ENCODE peak calls at places on chromosomes 12 and 14, in four cellular contexts. V, Y, K and H are unnamed samples. For H3K9me3, the result is how much of the 10 kb centered on the place peaks cover.

GRCh38 chr12:49875115-49875720 is 28.5 kb downstream of the FAIM2 start:
- DNase-seq in Y (peak), K (no peak), V (no peak), H (no peak)

GRCh38 chr12:32535260-32535999 is 136.1 kb downstream of the FGD4 start:
- DNase-seq in V (no peak), K (no peak), Y (peak), H (no peak)

GRCh38 chr12:94650143-94651056 is at the start of gene TMCC3:
- DNase-seq in Y (peak), K (peak), V (no peak), H (no peak)

GRCh38 chr14:79587194-79587593 is 624.1 kb downstream of the DIO2 start:
- DNase-seq in K (no peak), V (no peak), Y (no peak), H (no peak)

GRCh38 chr12:109872-110271 is 43.3 kb downstream of the IQSEC3 start:
- DNase-seq in K (no peak), Y (no peak), V (no peak), H (no peak)

GRCh38 chr14:80364274-80364673 is 153.0 kb upstream of the DIO2 start:
- DNase-seq in V (no peak), K (no peak), Y (no peak), H (no peak)

GRCh38 chr12:12941450-12942350 is 10.3 kb downstream of the GPRC5D start:
- DNase-seq in K (no peak), V (no peak), Y (no peak), H (no peak)

GRCh38 chr14:22837750-22838538 is 1.6 kb downstream of the MMP14 start:
- DNase-seq in K (no peak), Y (peak), V (no peak), H (no peak)

GRCh38 chr14:23058654-23059504 is 1.6 kb upstream of the CDH24 start:
- DNase-seq in V (no peak), Y (peak), K (no peak), H (no peak)

GRCh38 chr14:61582815-61583214 is 112.5 kb upstream of the HIF1A start:
- DNase-seq in V (no peak), Y (no peak), K (no peak), H (no peak)

GRCh38 chr12:71626098-71626497 is 37.5 kb downstream of the ZFC3H1 start:
- DNase-seq in Y (no peak), K (peak), V (no peak), H (no peak)

GRCh38 chr12:124469193-124469888 is 98.1 kb downstream of the NCOR2 start:
- DNase-seq in K (peak), Y (peak), V (no peak), H (no peak)

GRCh38 chr12:24109381-24110039 is 160.0 kb upstream of the SOX5 start:
- DNase-seq in K (no peak), Y (no peak), V (no peak), H (no peak)

GRCh38 chr12:92696240-92696639 is 6.5 kb upstream of the PLEKHG7 start:
- DNase-seq in V (no peak), K (no peak), Y (no peak), H (no peak)

GRCh38 chr14:52265248-52265647 is 2.2 kb upstream of the PTGDR start:
- DNase-seq in K (peak), Y (no peak), V (no peak), H (no peak)

GRCh38 chr14:75842624-75843023 is 139.2 kb downstream of the TGFB3 start:
- DNase-seq in Y (no peak), V (no peak), K (no peak), H (no peak)

GRCh38 chr14:58979325-58979724 is 209.1 kb upstream of the DAAM1 start:
- DNase-seq in Y (no peak), K (no peak), V (no peak), H (no peak)

GRCh38 chr12:57759360-57759980 is 4.6 kb downstream of the MARCHF9 start:
- DNase-seq in K (peak), V (no peak), Y (no peak), H (no peak)

GRCh38 chr14:102775855-102776760 is 1.1 kb upstream of the TRAF3 start:
- DNase-seq in V (no peak), K (peak), Y (no peak), H (no peak)

GRCh38 chr12:38137716-38138115 is 178.9 kb upstream of the ALG10B start:
- DNase-seq in Y (no peak), V (no peak), K (no peak), H (no peak)

GRCh38 chr14:56687123-56687522 is 107.5 kb downstream of the TMEM260 start:
- DNase-seq in Y (no peak), K (no peak), V (no peak), H (no peak)

GRCh38 chr12:28369483-28369882 is 179.2 kb downstream of the CCDC91 start:
- DNase-seq in V (no peak), K (no peak), Y (no peak), H (no peak)

GRCh38 chr12:110135806-110136205 is 11.6 kb downstream of the IFT81 start:
- DNase-seq in K (no peak), Y (no peak), V (no peak), H (no peak)

GRCh38 chr12:116333402-116333801 is 55.9 kb upstream of the MED13L start:
- DNase-seq in K (no peak), V (no peak), Y (no peak), H (no peak)

GRCh38 chr14:67814826-67815225 is 1.6 kb downstream of the ZFYVE26 start:
- DNase-seq in V (no peak), K (no peak), Y (no peak), H (no peak)

GRCh38 chr12:56581418-56582145 is 48.5 kb downstream of the BAZ2A start:
- DNase-seq in V (no peak), K (peak), Y (peak), H (no peak)

GRCh38 chr12:21825924-21826548 is 51.5 kb upstream of the KCNJ8 start:
- DNase-seq in Y (no peak), V (no peak), K (no peak), H (no peak)

GRCh38 chr12:105107176-105107496 is 395 bp upstream of the WASHC4 start:
- DNase-seq in V (peak), Y (no peak), K (no peak), H (no peak)

GRCh38 chr12:63846249-63846967 is 1.9 kb downstream of the SRGAP1 start:
- DNase-seq in V (no peak), Y (no peak), K (no peak), H (no peak)

GRCh38 chr14:74251546-74252030 is 12.3 kb downstream of the VSX2 start:
- DNase-seq in K (peak), V (peak), Y (peak), H (peak)

GRCh38 chr12:106149096-106149784 is 10.5 kb upstream of the NUAK1 start:
- DNase-seq in Y (no peak), V (peak), K (no peak), H (no peak)

GRCh38 chr14:93952829-93953228 is 23.5 kb downstream of the ASB2 start:
- DNase-seq in V (no peak), Y (no peak), K (no peak), H (no peak)

GRCh38 chr12:27289414-27289813 is 43.2 kb upstream of the BMAL2 start:
- DNase-seq in K (no peak), V (no peak), Y (no peak), H (no peak)

GRCh38 chr12:68203460-68203875 is 22.1 kb downstream of the IL26 start:
- DNase-seq in V (no peak), Y (no peak), K (peak), H (no peak)

GRCh38 chr14:100525615-100526014 is 61.6 kb downstream of the BEGAIN start:
- DNase-seq in Y (no peak), K (no peak), V (no peak), H (no peak)

GRCh38 chr12:49698619-49699545 is 8.3 kb downstream of the FMNL3 start:
- DNase-seq in V (no peak), K (peak), Y (no peak), H (no peak)

GRCh38 chr14:86405250-86405649 is 875.3 kb downstream of the FLRT2 start:
- DNase-seq in K (no peak), V (no peak), Y (no peak), H (no peak)

GRCh38 chr14:95784137-95784536 is 70.2 kb upstream of the TCL1A start:
- DNase-seq in K (peak), Y (no peak), V (no peak), H (no peak)

GRCh38 chr12:22709292-22709691 is 84.3 kb downstream of the ETNK1 start:
- DNase-seq in V (peak), K (peak), Y (no peak), H (no peak)

GRCh38 chr14:53144244-53144643 is 8.9 kb downstream of the DDHD1 start:
- DNase-seq in V (no peak), K (peak), Y (no peak), H (no peak)

DNA sequence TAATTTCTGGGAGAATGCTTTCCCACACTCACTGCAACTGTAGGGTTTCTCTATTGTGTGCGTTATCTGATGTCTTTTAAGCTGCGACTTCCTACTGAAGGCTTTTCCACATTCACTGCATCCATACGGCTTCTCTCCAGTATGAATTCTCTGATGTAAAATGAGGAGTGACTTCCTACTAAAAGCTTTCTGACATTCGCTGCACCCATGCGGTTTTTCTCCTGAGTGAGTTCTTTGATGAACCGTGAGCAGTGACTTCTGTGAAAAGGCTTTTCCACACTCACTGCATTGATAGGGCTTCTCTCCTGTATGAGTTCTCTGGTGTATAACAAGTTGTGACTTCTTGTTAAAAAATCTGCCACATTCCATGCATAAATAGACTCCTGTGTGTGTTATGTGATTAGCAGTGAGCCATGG is 29.7 kb downstream of the ZNF605 start:
- DNase-seq in K (no peak), V (no peak), Y (no peak), H (no peak)
- H3K9me3 ChIP-seq in K (half or more), V (under half), Y (half or more), H (half or more)

DNA sequence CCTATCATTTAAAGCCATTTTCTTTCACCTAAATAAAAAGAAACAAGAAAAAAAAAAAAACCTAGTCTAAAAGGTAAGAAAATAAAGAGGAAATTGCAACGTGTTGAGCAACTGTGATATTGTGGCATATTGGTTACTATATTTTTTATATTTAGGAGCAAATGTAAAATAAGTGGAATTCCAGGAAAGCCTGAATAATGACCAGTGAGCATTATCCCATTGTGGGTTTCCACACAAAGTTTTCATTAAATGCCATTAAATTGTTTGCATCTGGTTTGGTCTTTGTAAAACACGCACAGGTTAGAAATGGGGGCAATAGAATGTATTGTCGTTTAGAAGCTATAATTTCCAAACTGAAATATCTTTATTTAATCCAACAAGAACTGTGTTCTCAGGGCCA is 215.5 kb downstream of the SLC6A15 start:
- DNase-seq in Y (no peak), K (no peak), V (no peak), H (no peak)
- H3K9me3 ChIP-seq in Y (under half), K (under half), V (under half), H (under half)

DNA sequence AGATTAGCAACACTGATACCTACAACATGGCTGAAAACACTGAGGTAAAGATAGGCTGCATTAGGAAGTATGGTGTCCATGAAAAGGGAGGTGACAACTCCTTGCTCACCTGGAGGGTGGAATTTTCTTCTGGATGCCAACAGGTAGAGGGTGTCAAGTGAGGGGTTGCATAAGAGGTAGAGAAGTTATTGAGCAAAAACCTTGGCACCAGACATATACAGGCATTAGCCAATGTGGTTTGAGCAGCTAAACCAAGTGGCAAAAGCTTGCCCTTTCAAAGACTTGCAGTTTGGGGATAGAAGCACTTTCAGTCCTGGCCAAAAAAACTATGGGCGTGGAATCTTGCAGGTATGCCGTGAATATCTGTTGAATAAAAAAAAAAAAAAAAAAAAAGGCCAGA is 3.8 kb downstream of the RITA1 start:
- DNase-seq in V (no peak), Y (no peak), K (no peak), H (no peak)
- H3K9me3 ChIP-seq in V (under half), Y (under half), K (under half), H (under half)

GRCh38 chr12:34595749-34596733 is 573.7 kb downstream of the ALG10 start:
- DNase-seq in V (no peak), Y (peak), K (no peak), H (peak)

GRCh38 chr12:34597548-34598351 is 575.5 kb downstream of the ALG10 start:
- DNase-seq in V (no peak), Y (peak), K (no peak), H (no peak)

GRCh38 chr12:34591966-34592365 is 569.7 kb downstream of the ALG10 start:
- DNase-seq in V (no peak), K (no peak), Y (no peak), H (no peak)
- H3K9me3 ChIP-seq in V (under half), K (half or more), Y (under half), H (under half)

GRCh38 chr12:133038310-133038709 is 1.0 kb downstream of the ZNF84 start:
- DNase-seq in K (no peak), Y (no peak), V (no peak), H (no peak)
- H3K9me3 ChIP-seq in K (half or more), Y (under half), V (under half), H (under half)

GRCh38 chr14:105142651-105143450 is 25.7 kb downstream of the JAG2 start:
- DNase-seq in Y (no peak), V (no peak), K (no peak), H (peak)
- H3K9me3 ChIP-seq in Y (under half), V (under half), K (under half), H (under half)

GRCh38 chr14:103858063-103858820 is 10.9 kb upstream of the PPP1R13B start:
- DNase-seq in K (no peak), V (no peak), Y (no peak), H (no peak)

GRCh38 chr14:103861413-103862392 is 14.3 kb upstream of the PPP1R13B start:
- DNase-seq in Y (peak), V (no peak), K (no peak), H (no peak)

GRCh38 chr14:103862393-103862782 is 15.0 kb upstream of the PPP1R13B start:
- DNase-seq in V (no peak), K (no peak), Y (no peak), H (no peak)

GRCh38 chr14:103857256-103857655 is 9.9 kb upstream of the PPP1R13B start:
- DNase-seq in K (no peak), V (no peak), Y (no peak), H (no peak)

DNA sequence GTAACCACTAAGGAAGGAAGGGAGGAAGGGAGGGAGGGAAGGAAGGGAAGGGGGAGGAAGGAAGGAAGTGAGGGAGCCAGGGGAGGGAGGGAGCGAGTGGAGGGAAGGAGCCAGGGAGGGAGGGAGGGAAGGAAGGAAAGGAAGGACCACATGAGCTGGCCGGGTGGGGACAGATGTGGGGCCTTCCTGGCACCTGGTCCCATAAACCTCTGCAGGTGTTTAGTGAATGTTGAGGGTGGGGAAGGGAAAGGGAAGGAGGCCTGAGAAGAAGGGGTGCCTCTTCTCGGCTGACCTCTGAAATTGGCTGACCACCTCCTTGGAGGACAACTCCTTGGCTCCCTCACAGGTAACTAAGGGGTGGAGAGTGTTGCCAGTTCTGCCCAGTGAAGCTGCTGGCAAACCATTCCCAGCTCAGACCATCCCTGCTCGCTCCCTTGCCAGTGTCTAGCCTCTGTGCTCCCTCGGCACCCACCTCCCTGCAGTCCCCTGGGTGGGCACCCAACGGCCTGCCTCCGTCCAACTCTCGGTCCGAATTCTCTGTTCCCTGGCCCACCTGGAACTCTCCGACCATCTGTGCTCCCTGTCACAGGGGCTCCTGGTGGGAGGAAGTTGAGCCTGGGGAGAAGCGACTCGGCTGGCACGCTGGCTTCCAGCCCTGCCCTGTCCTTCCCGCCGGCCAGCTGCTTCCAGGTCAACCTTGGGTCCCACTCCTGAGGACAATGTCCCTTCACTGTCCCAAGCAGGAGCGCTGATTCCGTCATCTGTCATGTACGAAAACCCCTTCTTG is 12.2 kb upstream of the PPP1R13B start:
- DNase-seq in Y (no peak), K (no peak), V (no peak), H (no peak)
- H3K9me3 ChIP-seq in Y (under half), K (under half), V (under half), H (under half)

DNA sequence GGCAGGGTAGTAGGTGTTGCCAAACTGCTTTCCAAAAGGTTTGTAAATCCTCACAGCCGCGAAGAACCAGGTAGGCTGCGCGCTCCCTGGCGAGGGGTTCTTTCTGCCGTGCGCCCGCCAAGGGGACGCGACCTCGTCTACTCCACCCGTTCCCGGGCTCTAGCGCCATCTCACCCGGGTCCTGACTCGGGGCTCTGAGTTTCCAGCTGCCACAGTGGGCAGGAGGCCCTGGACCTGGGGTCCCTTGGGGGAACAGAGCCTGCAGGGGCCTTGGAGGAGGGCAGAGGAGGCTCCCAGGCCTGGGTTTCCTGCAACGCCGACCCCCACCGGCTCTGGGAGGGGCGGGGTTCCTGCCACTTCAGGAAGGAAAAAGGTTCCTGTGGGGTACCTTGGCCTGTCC is 706 bp downstream of the ANHX start:
- DNase-seq in V (no peak), Y (no peak), K (no peak), H (no peak)
- H3K9me3 ChIP-seq in V (under half), Y (under half), K (under half), H (under half)

GRCh38 chr12:132948146-132949066 is 7.7 kb downstream of the ZNF605 start:
- DNase-seq in V (no peak), Y (no peak), K (no peak), H (no peak)

GRCh38 chr12:132950844-132951535 is 5.1 kb downstream of the ZNF605 start:
- DNase-seq in K (no peak), Y (no peak), V (no peak), H (no peak)

GRCh38 chr12:132951649-132952048 is 4.5 kb downstream of the ZNF605 start:
- DNase-seq in Y (no peak), K (no peak), V (no peak), H (no peak)

GRCh38 chr12:132952371-132953162 is 3.5 kb downstream of the ZNF605 start:
- DNase-seq in V (no peak), K (no peak), Y (no peak), H (no peak)

GRCh38 chr12:132949936-132950837 is 5.9 kb downstream of the ZNF605 start:
- DNase-seq in V (no peak), Y (no peak), K (no peak), H (no peak)
- H3K9me3 ChIP-seq in V (under half), Y (under half), K (half or more), H (under half)